ENCODE peak calls at places on chromosomes 3 and 15, in five cellular contexts. B, F, V, O and D are unnamed samples.

GRCh38 chr3:4821331-4821730 is 157.9 kb upstream of the BHLHE40 start:
- DNase-seq in O (peak), F (no peak), V (no peak), B (no peak), D (no peak)

GRCh38 chr15:35557544-35557943 is 11.6 kb upstream of the DPH6 start:
- DNase-seq in V (peak), F (no peak), O (peak), B (no peak), D (peak)

GRCh38 chr15:101445562-101446526 is 43.7 kb downstream of the PCSK6 start:
- DNase-seq in B (no peak), F (no peak), V (no peak), O (peak), D (no peak)

GRCh38 chr3:3705090-3705775 is 94.0 kb upstream of the LRRN1 start:
- DNase-seq in O (no peak), B (no peak), V (peak), F (no peak), D (no peak)

GRCh38 chr15:85837011-85837433 is 42.3 kb upstream of the KLHL25 start:
- DNase-seq in O (no peak), F (no peak), V (peak), B (no peak), D (no peak)

GRCh38 chr3:38645601-38646000 is 3.9 kb downstream of the SCN5A start:
- DNase-seq in O (no peak), V (no peak), B (no peak), F (no peak), D (no peak)

GRCh38 chr3:171108066-171108465 is 81.5 kb upstream of the SLC2A2 start:
- DNase-seq in F (no peak), B (no peak), O (peak), V (peak), D (no peak)

GRCh38 chr15:51803961-51804360 is 25.5 kb upstream of the TMOD3 start:
- DNase-seq in F (no peak), B (no peak), V (no peak), O (peak), D (no peak)

GRCh38 chr3:136790786-136791185 is 28.1 kb upstream of the SLC35G2 start:
- DNase-seq in B (no peak), O (no peak), V (no peak), F (no peak), D (no peak)

GRCh38 chr15:70956196-70956595 is 63.6 kb downstream of the LRRC49 start:
- DNase-seq in V (peak), F (no peak), O (peak), B (no peak), D (no peak)

GRCh38 chr15:58568157-58568571 is 136.4 kb downstream of the LIPC start:
- DNase-seq in B (no peak), F (peak), O (no peak), V (no peak), D (no peak)

GRCh38 chr3:161231861-161232260 is 10.8 kb downstream of the NMD3 start:
- DNase-seq in B (no peak), F (no peak), O (no peak), V (no peak), D (no peak)

GRCh38 chr3:58924581-58924980 is 125.2 kb downstream of the CFAP20DC start:
- DNase-seq in F (no peak), V (peak), O (peak), B (no peak), D (no peak)

GRCh38 chr3:177813322-177813721 is 616.0 kb upstream of the TBL1XR1 start:
- DNase-seq in B (no peak), O (no peak), F (no peak), V (peak), D (no peak)

GRCh38 chr15:74327756-74328155 is 39.7 kb downstream of the CYP11A1 start:
- DNase-seq in B (no peak), V (peak), F (no peak), O (peak), D (no peak)

GRCh38 chr3:8319935-8320634 is 181.5 kb upstream of the LMCD1 start:
- DNase-seq in O (peak), B (no peak), V (peak), F (no peak), D (peak)

GRCh38 chr15:87639305-87640011 is 617.1 kb downstream of the NTRK3 start:
- DNase-seq in B (no peak), O (no peak), V (peak), F (no peak), D (no peak)

GRCh38 chr3:178443634-178444033 is 92.6 kb upstream of the KCNMB2 start:
- DNase-seq in V (peak), O (peak), F (no peak), B (no peak), D (no peak)

GRCh38 chr3:130386604-130387263 is 41.3 kb downstream of the COL6A5 start:
- DNase-seq in V (peak), B (no peak), F (no peak), O (no peak), D (peak)

GRCh38 chr3:194931366-194931765 is 245.7 kb downstream of the FAM43A start:
- DNase-seq in V (no peak), O (no peak), B (no peak), F (no peak), D (no peak)

GRCh38 chr3:69776926-69777581 is 37.8 kb downstream of the MITF start:
- DNase-seq in B (no peak), F (no peak), V (no peak), O (peak), D (no peak)

GRCh38 chr3:43286886-43287301 is 554 bp downstream of the SNRK start:
- DNase-seq in O (peak), F (no peak), B (no peak), V (no peak), D (no peak)

GRCh38 chr15:89936051-89936792 is 23.5 kb upstream of the ARPIN start:
- DNase-seq in B (no peak), O (no peak), F (no peak), V (no peak), D (no peak)